ENCODE peak calls at places on chromosomes 12 and 14, in nine cellular contexts. K is COLO829; J is mucosa of descending colon; Q is central memory CD4-positive, alpha-beta T cell; S is kidney epithelial cell; L is EH; H is astrocyte of the cerebellum; Y is GOT3; O is CD8-positive, alpha-beta memory T cell. E is an unnamed sample.

GRCh38 chr12:121893901-121894540 is 5.4 kb downstream of the PSMD9 start:
- DNase-seq in K (peak; percentile 74), J (peak; percentile 52), Q (no peak), S (no peak), L (peak; percentile 76), H (peak; percentile 45), Y (no peak), O (no peak), E (peak; percentile 65)

GRCh38 chr14:99808515-99808914 is 15.3 kb downstream of the EML1 start:
- DNase-seq in K (no peak), J (no peak), Q (no peak), S (no peak), L (peak; percentile 3), H (no peak), Y (no peak), O (no peak), E (no peak)

GRCh38 chr14:60722163-60722835 is 1.9 kb downstream of the SIX4 start:
- DNase-seq in K (no peak), J (no peak), Q (peak; percentile 2), S (no peak), L (peak; percentile 76), H (no peak), Y (no peak), O (peak; percentile 9), E (no peak)

GRCh38 chr14:54658836-54659235 is 91.9 kb downstream of the SAMD4A start:
- DNase-seq in K (no peak), J (no peak), Q (no peak), S (no peak), L (no peak), H (no peak), Y (no peak), O (no peak), E (no peak)

GRCh38 chr12:78248321-78248720 is 417.6 kb downstream of the NAV3 start:
- DNase-seq in K (no peak), J (no peak), Q (no peak), S (no peak), L (peak; percentile 6), H (no peak), Y (no peak), O (no peak), E (no peak)

GRCh38 chr12:24172031-24172772 is 222.7 kb upstream of the SOX5 start:
- DNase-seq in K (no peak), J (peak; percentile 17), Q (no peak), S (no peak), L (no peak), H (no peak), Y (no peak), O (no peak), E (no peak)

GRCh38 chr14:94397899-94398479 is 9.6 kb upstream of the SERPINA1 start:
- DNase-seq in K (no peak), J (no peak), Q (no peak), S (no peak), L (no peak), H (no peak), Y (no peak), O (no peak), E (no peak)

GRCh38 chr14:52031781-52032180 is 37.1 kb downstream of the NID2 start:
- DNase-seq in K (no peak), J (no peak), Q (no peak), S (no peak), L (peak; percentile 91), H (peak; percentile 92), Y (no peak), O (no peak), E (no peak)

GRCh38 chr12:57609781-57610552 is 1.3 kb upstream of the ARHGEF25 start:
- DNase-seq in K (no peak), J (no peak), Q (no peak), S (no peak), L (no peak), H (no peak), Y (no peak), O (no peak), E (no peak)

GRCh38 chr12:118175823-118176447 is 40.0 kb downstream of the PEBP1 start:
- DNase-seq in K (no peak), J (no peak), Q (no peak), S (no peak), L (no peak), H (no peak), Y (no peak), O (no peak), E (no peak)

GRCh38 chr14:73997944-73998451 is 21.1 kb downstream of the ENTPD5 start:
- DNase-seq in K (no peak), J (peak; percentile 79), Q (no peak), S (no peak), L (no peak), H (no peak), Y (no peak), O (no peak), E (no peak)

GRCh38 chr14:41782488-41782887 is 175.8 kb downstream of the LRFN5 start:
- DNase-seq in K (no peak), J (no peak), Q (no peak), S (no peak), L (no peak), H (no peak), Y (no peak), O (no peak), E (no peak)

GRCh38 chr12:108734200-108734906 is 3.0 kb upstream of the CORO1C start:
- DNase-seq in K (no peak), J (peak; percentile 90), Q (no peak), S (peak; percentile 89), L (peak; percentile 96), H (peak; percentile 78), Y (no peak), O (no peak), E (no peak)

GRCh38 chr14:57153286-57153685 is 115.4 kb downstream of the EXOC5 start:
- DNase-seq in K (no peak), J (no peak), Q (no peak), S (no peak), L (peak; percentile 1), H (no peak), Y (no peak), O (no peak), E (no peak)

GRCh38 chr14:33693237-33693636 is 257.6 kb downstream of the EGLN3 start:
- DNase-seq in K (no peak), J (no peak), Q (no peak), S (peak; percentile 73), L (peak; percentile 84), H (peak; percentile 65), Y (no peak), O (no peak), E (no peak)

GRCh38 chr12:92064420-92064819 is 81.2 kb downstream of the BTG1 start:
- DNase-seq in K (no peak), J (peak; percentile 43), Q (no peak), S (no peak), L (no peak), H (no peak), Y (no peak), O (no peak), E (no peak)

GRCh38 chr14:100588671-100589070 is 1.5 kb upstream of the BEGAIN start:
- DNase-seq in K (no peak), J (no peak), Q (no peak), S (no peak), L (no peak), H (no peak), Y (no peak), O (no peak), E (no peak)

GRCh38 chr12:26614217-26614616 is 218.8 kb downstream of the ITPR2 start:
- DNase-seq in K (no peak), J (peak; percentile 35), Q (no peak), S (no peak), L (peak; percentile 44), H (no peak), Y (no peak), O (no peak), E (peak; percentile 16)

GRCh38 chr12:22250762-22251161 is 83.7 kb downstream of the ST8SIA1 start:
- DNase-seq in K (no peak), J (no peak), Q (no peak), S (no peak), L (no peak), H (no peak), Y (no peak), O (no peak), E (peak; percentile 70)

GRCh38 chr14:35221462-35221861 is 70.7 kb upstream of the PSMA6 start:
- DNase-seq in K (no peak), J (no peak), Q (no peak), S (no peak), L (peak; percentile 36), H (no peak), Y (no peak), O (no peak), E (no peak)

GRCh38 chr14:100546051-100546443 is 41.2 kb downstream of the BEGAIN start:
- DNase-seq in K (no peak), J (peak; percentile 53), Q (peak; percentile 23), S (no peak), L (peak; percentile 41), H (no peak), Y (no peak), O (no peak), E (no peak)

GRCh38 chr14:105711841-105712460 is 185.6 kb downstream of the TMEM121 start:
- DNase-seq in K (no peak), J (no peak), Q (no peak), S (no peak), L (no peak), H (no peak), Y (no peak), O (no peak), E (no peak)

GRCh38 chr12:68804654-68805591 is 3.1 kb upstream of the MDM2 start:
- DNase-seq in K (no peak), J (no peak), Q (no peak), S (no peak), L (no peak), H (no peak), Y (no peak), O (no peak), E (no peak)

GRCh38 chr12:53676715-53677611 is 1.1 kb upstream of the ATP5MC2 start:
- DNase-seq in K (no peak), J (peak; percentile 43), Q (no peak), S (no peak), L (peak; percentile 55), H (no peak), Y (no peak), O (no peak), E (no peak)

GRCh38 chr12:54173906-54174471 is 14.8 kb downstream of the SMUG1 start:
- DNase-seq in K (no peak), J (no peak), Q (no peak), S (no peak), L (no peak), H (no peak), Y (no peak), O (no peak), E (no peak)

GRCh38 chr12:120639771-120640721 is at the start of gene CABP1:
- DNase-seq in K (no peak), J (peak; percentile 52), Q (peak; percentile 17), S (no peak), L (peak; percentile 7), H (no peak), Y (no peak), O (peak; percentile 47), E (peak; percentile 41)

GRCh38 chr12:3832738-3833137 is 40.5 kb downstream of the PARP11 start:
- DNase-seq in K (peak; percentile 23), J (no peak), Q (no peak), S (no peak), L (peak; percentile 9), H (no peak), Y (no peak), O (no peak), E (no peak)

GRCh38 chr12:54040648-54041047 is 7.8 kb downstream of the HOXC5 start:
- DNase-seq in K (no peak), J (no peak), Q (no peak), S (no peak), L (no peak), H (no peak), Y (no peak), O (no peak), E (no peak)

GRCh38 chr12:8948711-8949524 is 527 bp downstream of the M6PR start:
- DNase-seq in K (peak; percentile 65), J (peak; percentile 21), Q (peak; percentile 9), S (no peak), L (peak; percentile 50), H (no peak), Y (no peak), O (peak; percentile 21), E (no peak)

GRCh38 chr12:49706351-49707126 is 666 bp downstream of the FMNL3 start:
- DNase-seq in K (peak; percentile 20), J (peak; percentile 21), Q (no peak), S (no peak), L (peak; percentile 51), H (peak; percentile 16), Y (no peak), O (no peak), E (no peak)

GRCh38 chr12:106956048-106956935 is 585 bp downstream of the TMEM263 start:
- DNase-seq in K (peak; percentile 53), J (peak; percentile 69), Q (peak; percentile 47), S (peak; percentile 57), L (peak; percentile 96), H (peak; percentile 57), Y (peak; percentile 8), O (peak; percentile 29), E (peak; percentile 22)

E was measured in Jurkat, Clone E6-1.